ENCODE peak calls at places on chromosome 9, in seven cellular contexts. Q, G, V, I, Z, D and F are unnamed samples.

GRCh38 chr9:33446507-33447403 is 638 bp downstream of the AQP3 start:
- DNase-seq in Q (no peak), G (no peak), V (peak), I (no peak), Z (peak), D (peak), F (no peak)

GRCh38 chr9:137761032-137761431 is 116.5 kb upstream of the CACNA1B start:
- DNase-seq in Q (no peak), G (no peak), V (no peak), I (no peak), Z (no peak), D (no peak), F (no peak)

GRCh38 chr9:114314881-114315722 is 7.8 kb upstream of the ORM1 start:
- DNase-seq in Q (no peak), G (no peak), V (peak), I (no peak), Z (no peak), D (no peak), F (peak)

GRCh38 chr9:91395553-91396470 is 27.8 kb downstream of the NFIL3 start:
- DNase-seq in Q (no peak), G (peak), V (no peak), I (no peak), Z (no peak), D (no peak), F (no peak)

GRCh38 chr9:122128432-122129343 is 30.9 kb downstream of the NDUFA8 start:
- DNase-seq in Q (no peak), G (no peak), V (peak), I (no peak), Z (peak), D (peak), F (no peak)

GRCh38 chr9:128011071-128011817 is 30.5 kb upstream of the EEIG1 start:
- DNase-seq in Q (no peak), G (no peak), V (no peak), I (no peak), Z (peak), D (peak), F (no peak)

GRCh38 chr9:78592866-78593265 is 295.9 kb downstream of the PSAT1 start:
- DNase-seq in Q (no peak), G (no peak), V (no peak), I (no peak), Z (no peak), D (no peak), F (no peak)

GRCh38 chr9:91089405-91090131 is 272.1 kb downstream of the AUH start:
- DNase-seq in Q (no peak), G (peak), V (no peak), I (peak), Z (no peak), D (peak), F (no peak)

GRCh38 chr9:134726026-134726721 is 84.6 kb downstream of the COL5A1 start:
- DNase-seq in Q (no peak), G (no peak), V (no peak), I (no peak), Z (no peak), D (no peak), F (no peak)

GRCh38 chr9:19290103-19290502 is 59.6 kb downstream of the DENND4C start:
- DNase-seq in Q (no peak), G (no peak), V (no peak), I (no peak), Z (no peak), D (no peak), F (no peak)

GRCh38 chr9:89476546-89476945 is 21.4 kb downstream of the SEMA4D start:
- DNase-seq in Q (no peak), G (no peak), V (no peak), I (no peak), Z (no peak), D (no peak), F (peak)

GRCh38 chr9:8660383-8660782 is 860.8 kb upstream of the DMAC1 start:
- DNase-seq in Q (no peak), G (peak), V (peak), I (peak), Z (peak), D (peak), F (no peak)

GRCh38 chr9:98942906-98943681 is 613 bp upstream of the COL15A1 start:
- DNase-seq in Q (no peak), G (no peak), V (no peak), I (no peak), Z (no peak), D (no peak), F (no peak)

GRCh38 chr9:82208741-82209450 is 220.3 kb downstream of the SPATA31D1 start:
- DNase-seq in Q (no peak), G (no peak), V (no peak), I (no peak), Z (no peak), D (no peak), F (no peak)

GRCh38 chr9:36416870-36417269 is 16.8 kb upstream of the RNF38 start:
- DNase-seq in Q (no peak), G (no peak), V (no peak), I (no peak), Z (no peak), D (no peak), F (no peak)

GRCh38 chr9:128818839-128819715 is 777 bp downstream of the ENDOG start:
- DNase-seq in Q (peak), G (no peak), V (no peak), I (no peak), Z (peak), D (peak), F (no peak)

GRCh38 chr9:36169708-36170107 is 520 bp downstream of the CCIN start:
- DNase-seq in Q (no peak), G (no peak), V (no peak), I (no peak), Z (no peak), D (no peak), F (no peak)

GRCh38 chr9:89714316-89714715 is 109.5 kb downstream of the GADD45G start:
- DNase-seq in Q (no peak), G (no peak), V (peak), I (no peak), Z (no peak), D (no peak), F (no peak)

GRCh38 chr9:135239100-135239768 is 151.8 kb downstream of the OLFM1 start:
- DNase-seq in Q (no peak), G (no peak), V (no peak), I (no peak), Z (peak), D (no peak), F (no peak)

GRCh38 chr9:131096490-131097258 is at the start of gene AIF1L:
- DNase-seq in Q (peak), G (no peak), V (no peak), I (no peak), Z (no peak), D (no peak), F (no peak)

GRCh38 chr9:107337676-107338590 is 54.9 kb downstream of the RAD23B start:
- DNase-seq in Q (no peak), G (no peak), V (no peak), I (no peak), Z (no peak), D (no peak), F (no peak)

GRCh38 chr9:87873607-87874319 is 8.9 kb upstream of the SPATA31E1 start:
- DNase-seq in Q (no peak), G (no peak), V (no peak), I (no peak), Z (no peak), D (no peak), F (no peak)

GRCh38 chr9:20684865-20685696 is 1.0 kb downstream of the FOCAD start:
- DNase-seq in Q (no peak), G (peak), V (no peak), I (no peak), Z (no peak), D (no peak), F (no peak)

GRCh38 chr9:36985061-36985768 is 48.9 kb downstream of the PAX5 start:
- DNase-seq in Q (no peak), G (no peak), V (no peak), I (no peak), Z (no peak), D (no peak), F (no peak)

GRCh38 chr9:92969516-92970466 is 22.5 kb downstream of the FGD3 start:
- DNase-seq in Q (no peak), G (no peak), V (no peak), I (no peak), Z (no peak), D (no peak), F (peak)

DNA sequence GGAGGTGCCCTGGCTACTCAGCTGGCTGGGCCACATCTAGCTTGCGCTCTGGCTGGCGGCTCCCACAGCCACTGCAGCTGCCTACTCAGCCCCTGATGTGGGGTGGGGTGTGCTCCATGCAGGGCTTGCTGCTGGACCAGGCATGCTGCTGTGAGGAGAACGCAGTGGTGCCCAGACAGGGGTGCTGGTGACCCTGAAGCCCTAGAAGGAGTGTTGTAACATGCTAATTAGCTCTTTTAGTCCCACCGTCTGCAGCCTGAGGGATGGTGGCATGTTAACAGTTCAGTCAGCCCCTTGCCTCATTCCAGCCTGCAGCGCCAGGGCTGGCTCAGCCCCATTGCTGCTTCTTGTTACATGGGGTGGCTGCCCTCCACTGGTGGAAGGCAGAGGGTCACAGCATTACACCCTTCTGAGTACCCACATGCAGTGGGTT is 642.3 kb downstream of the DMRTA1 start:
- DNase-seq in Q (peak), G (no peak), V (no peak), I (no peak), Z (no peak), D (no peak), F (no peak)
- TF ChIP-seq CTCF in Q (no peak), G (no peak), V (no peak), I (peak), Z (no peak), D (no peak), F (no peak)

DNA sequence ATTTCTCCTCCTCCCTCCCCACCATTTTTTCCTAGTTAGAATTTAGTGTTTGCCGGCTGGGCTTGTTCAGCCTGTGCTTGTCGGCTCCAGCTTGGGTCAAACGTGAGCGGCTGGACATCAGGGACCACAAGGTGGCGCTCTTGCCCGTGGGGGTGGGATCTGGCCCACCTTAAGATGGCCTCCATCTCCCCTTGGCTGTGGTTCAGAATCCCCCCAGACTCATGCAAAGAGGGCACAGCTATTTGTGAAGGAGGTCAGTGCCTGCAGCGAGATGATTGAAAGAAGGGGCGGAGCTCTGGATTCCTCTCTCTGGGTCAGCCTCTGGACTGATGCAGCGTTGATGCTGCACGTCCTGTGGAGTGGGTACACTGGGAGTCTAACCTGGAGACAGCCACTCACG is 283.3 kb upstream of the TUT7 start:
- DNase-seq in Q (peak), G (peak), V (peak), I (no peak), Z (peak), D (peak), F (no peak)
- TF ChIP-seq CTCF in Q (peak), G (peak), V (no peak), I (peak), Z (peak), D (peak), F (no peak)

GRCh38 chr9:132673355-132673754 is 3.1 kb downstream of the GTF3C4 start:
- DNase-seq in Q (peak), G (peak), V (no peak), I (no peak), Z (no peak), D (no peak), F (no peak)

GRCh38 chr9:132670359-132670815 is at the start of gene GTF3C4:
- DNase-seq in Q (peak), G (peak), V (peak), I (peak), Z (peak), D (peak), F (peak)

GRCh38 chr9:132671620-132672412 is 1.6 kb downstream of the GTF3C4 start:
- DNase-seq in Q (no peak), G (no peak), V (no peak), I (no peak), Z (no peak), D (no peak), F (no peak)

GRCh38 chr9:132670816-132671371 is 630 bp downstream of the GTF3C4 start:
- DNase-seq in Q (peak), G (no peak), V (no peak), I (no peak), Z (no peak), D (peak), F (peak)

DNA sequence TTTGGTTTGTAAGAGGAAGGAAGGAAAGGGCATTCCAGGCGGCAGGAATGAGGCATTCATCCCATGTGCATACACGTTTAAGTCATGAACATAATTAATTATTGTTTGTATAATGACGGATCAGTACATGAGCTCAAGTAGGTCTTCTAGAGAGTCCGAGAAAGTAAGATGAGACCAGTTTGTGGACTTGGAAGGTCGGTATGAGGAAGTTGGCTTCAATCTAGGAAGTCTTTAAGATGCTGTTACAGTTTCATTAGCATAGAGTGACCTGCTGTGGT is 2.1 kb downstream of the GTF3C4 start:
- DNase-seq in Q (no peak), G (no peak), V (no peak), I (no peak), Z (no peak), D (no peak), F (no peak)
- TF ChIP-seq CTCF in Q (no peak), G (no peak), V (no peak), I (no peak), Z (no peak), D (no peak), F (no peak)

GRCh38 chr9:124311283-124311682 is 53.5 kb downstream of the NEK6 start:
- DNase-seq in Q (no peak), G (no peak), V (no peak), I (no peak), Z (no peak), D (no peak), F (no peak)

GRCh38 chr9:124315856-124316255 is 58.1 kb downstream of the NEK6 start:
- DNase-seq in Q (no peak), G (no peak), V (no peak), I (no peak), Z (no peak), D (no peak), F (no peak)

GRCh38 chr9:124309665-124310064 is 51.9 kb downstream of the NEK6 start:
- DNase-seq in Q (no peak), G (peak), V (no peak), I (no peak), Z (no peak), D (no peak), F (no peak)

GRCh38 chr9:124313940-124314339 is 56.2 kb downstream of the NEK6 start:
- DNase-seq in Q (no peak), G (no peak), V (no peak), I (no peak), Z (no peak), D (no peak), F (no peak)

GRCh38 chr9:124312290-124313265 is 54.8 kb downstream of the NEK6 start:
- DNase-seq in Q (no peak), G (no peak), V (no peak), I (no peak), Z (no peak), D (no peak), F (no peak)
- TF ChIP-seq CTCF in Q (no peak), G (no peak), V (no peak), I (no peak), Z (no peak), D (no peak), F (no peak)

GRCh38 chr9:16308645-16309044 is 561.8 kb downstream of the BNC2 start:
- DNase-seq in Q (no peak), G (no peak), V (no peak), I (no peak), Z (no peak), D (no peak), F (no peak)

GRCh38 chr9:16310288-16311145 is 560.0 kb downstream of the BNC2 start:
- DNase-seq in Q (no peak), G (no peak), V (no peak), I (no peak), Z (no peak), D (no peak), F (no peak)

GRCh38 chr9:16309350-16310271 is 560.9 kb downstream of the BNC2 start:
- DNase-seq in Q (no peak), G (no peak), V (peak), I (peak), Z (peak), D (peak), F (no peak)

GRCh38 chr9:16304301-16304700 is 566.2 kb downstream of the BNC2 start:
- DNase-seq in Q (no peak), G (no peak), V (no peak), I (no peak), Z (no peak), D (no peak), F (no peak)

DNA sequence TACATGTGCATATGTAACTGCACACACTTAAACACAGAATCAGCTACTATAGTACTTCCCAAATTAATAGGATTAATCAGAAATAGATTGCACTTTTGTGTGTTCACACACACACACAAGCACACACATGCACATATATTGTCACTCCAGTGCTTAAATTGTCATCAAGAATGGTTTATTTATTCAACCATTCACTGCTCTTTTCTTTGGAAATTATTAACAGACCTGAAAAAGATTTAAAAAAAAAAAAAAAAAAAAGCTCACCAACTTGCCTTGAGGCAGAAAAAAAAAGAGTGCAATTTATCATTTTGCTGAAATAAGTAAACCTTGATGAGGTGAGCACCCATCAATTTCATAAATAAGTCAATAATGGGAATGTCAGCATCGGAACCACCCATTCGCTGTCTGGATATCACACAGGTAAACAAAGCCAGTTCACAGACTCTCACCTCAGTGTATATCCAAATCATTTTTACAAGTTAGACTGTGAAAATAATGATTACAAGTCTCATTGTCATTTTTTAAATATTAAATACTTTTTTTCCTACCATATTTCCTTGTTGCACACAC is 562.8 kb downstream of the BNC2 start:
- DNase-seq in Q (no peak), G (no peak), V (no peak), I (no peak), Z (no peak), D (no peak), F (no peak)
- TF ChIP-seq CTCF in Q (no peak), G (no peak), V (no peak), I (no peak), Z (no peak), D (no peak), F (no peak)